ENCODE peak calls at places on chromosomes 4 and X, in six cellular contexts. J is NCI-H2107; A is left lung; E is NCI-H2029; X is stimulated activated CD8-positive, alpha-beta memory T cell treated with anti-CD3 and anti-CD28 coated beads, Interleukin-15, amount 100 ng/mL, for 24 hours; V is activated T-cell treated with anti-CD3 and anti-CD28 coated beads for 1 hour. F is an unnamed sample.

GRCh38 chr4:17285747-17286146 is 226.1 kb downstream of the QDPR start:
- DNase-seq in J (no peak), A (no peak), E (no peak), X (no peak), V (no peak), F (no peak)

GRCh38 chr4:132108784-132109183 is 1040.3 kb upstream of the PCDH10 start:
- DNase-seq in J (no peak), A (no peak), E (no peak), X (no peak), V (no peak), F (no peak)

GRCh38 chr4:177041356-177041755 is 248.6 kb upstream of the VEGFC start:
- DNase-seq in J (no peak), A (no peak), E (no peak), X (no peak), V (no peak), F (no peak)

GRCh38 chr4:7964890-7965662 is 25.4 kb upstream of the AFAP1 start:
- DNase-seq in J (no peak), A (peak; percentile 57), E (no peak), X (no peak), V (peak; percentile 23), F (peak; percentile 38)

GRCh38 chrX:129777218-129777768 is 2.5 kb upstream of the SASH3 start:
- DNase-seq in J (peak; percentile 72), A (peak; percentile 69), E (no peak), X (no peak), V (peak; percentile 45), F (peak; percentile 37)

GRCh38 chr4:7905461-7905915 is 34.2 kb downstream of the AFAP1 start:
- DNase-seq in J (no peak), A (no peak), E (no peak), X (no peak), V (no peak), F (peak; percentile 66)

GRCh38 chrX:136162827-136163427 is 15.6 kb downstream of the FHL1 start:
- DNase-seq in J (peak; percentile 4), A (no peak), E (no peak), X (no peak), V (peak; percentile 9), F (no peak)

GRCh38 chrX:23557070-23557469 is 110.2 kb upstream of the PRDX4 start:
- DNase-seq in J (no peak), A (no peak), E (no peak), X (no peak), V (no peak), F (no peak)

GRCh38 chr4:64584981-64585557 is 175.8 kb upstream of the TECRL start:
- DNase-seq in J (no peak), A (no peak), E (peak; percentile 2), X (no peak), V (no peak), F (no peak)

GRCh38 chr4:19880205-19880604 is 371.5 kb upstream of the SLIT2 start:
- DNase-seq in J (no peak), A (no peak), E (no peak), X (no peak), V (no peak), F (no peak)

GRCh38 chr4:93384211-93384610 is 444.3 kb upstream of the ATOH1 start:
- DNase-seq in J (no peak), A (no peak), E (no peak), X (no peak), V (no peak), F (no peak)

GRCh38 chrX:18582910-18583493 is 88.9 kb downstream of the RS1 start:
- DNase-seq in J (no peak), A (no peak), E (no peak), X (no peak), V (no peak), F (no peak)

GRCh38 chr4:153409412-153409811 is 56.7 kb upstream of the TMEM131L start:
- DNase-seq in J (no peak), A (no peak), E (no peak), X (no peak), V (no peak), F (no peak)

GRCh38 chrX:2928127-2928582 is 984 bp downstream of the ARSD start:
- DNase-seq in J (no peak), A (peak; percentile 77), E (no peak), X (no peak), V (no peak), F (peak; percentile 82)

GRCh38 chrX:153723351-153724251 is 586 bp downstream of the BCAP31 start:
- DNase-seq in J (no peak), A (no peak), E (no peak), X (no peak), V (peak; percentile 22), F (peak; percentile 80)

GRCh38 chr4:150142831-150143230 is 64.6 kb downstream of the DCLK2 start:
- DNase-seq in J (no peak), A (no peak), E (no peak), X (no peak), V (no peak), F (no peak)

GRCh38 chr4:89681219-89681618 is 155.7 kb downstream of the SNCA start:
- DNase-seq in J (no peak), A (no peak), E (no peak), X (no peak), V (no peak), F (no peak)

F was measured in osteoblast.